ENCODE peak calls at places on chromosomes 12 and 14, in five cellular contexts. One of them, this sample, is unnamed. For H3K9me3, the result is how much of the 10 kb centered on the place peaks cover.

GRCh38 chr14:74697543-74697942 is 15.3 kb downstream of the AREL1 start:
- DNase-seq in hepatocyte: no peak
- DNase-seq in fibroblast of lung: peak
- DNase-seq in A673: no peak
- DNase-seq in neural progenitor cell: no peak
- DNase-seq in this sample: no peak

GRCh38 chr12:94148841-94149780 is 734 bp downstream of the PLXNC1 start:
- DNase-seq in hepatocyte: peak
- DNase-seq in fibroblast of lung: peak
- DNase-seq in A673: no peak
- DNase-seq in neural progenitor cell: peak
- DNase-seq in this sample: no peak

GRCh38 chr12:114684870-114685273 is 897 bp upstream of the TBX3 start:
- DNase-seq in hepatocyte: no peak
- DNase-seq in fibroblast of lung: no peak
- DNase-seq in A673: no peak
- DNase-seq in neural progenitor cell: no peak
- DNase-seq in this sample: no peak

GRCh38 chr14:100858838-100859220 is 32.9 kb downstream of the MEG3 start:
- DNase-seq in hepatocyte: no peak
- DNase-seq in fibroblast of lung: no peak
- DNase-seq in A673: no peak
- DNase-seq in neural progenitor cell: no peak
- DNase-seq in this sample: no peak

GRCh38 chr12:67069451-67070306 is 199.5 kb upstream of the CAND1 start:
- DNase-seq in hepatocyte: peak
- DNase-seq in fibroblast of lung: peak
- DNase-seq in A673: peak
- DNase-seq in neural progenitor cell: peak
- DNase-seq in this sample: no peak

GRCh38 chr14:20690848-20691640 is 2.5 kb downstream of the ANG start:
- DNase-seq in hepatocyte: peak
- DNase-seq in fibroblast of lung: peak
- DNase-seq in A673: peak
- DNase-seq in neural progenitor cell: peak
- DNase-seq in this sample: no peak

GRCh38 chr12:95116773-95117172 is 43.4 kb upstream of the NR2C1 start:
- DNase-seq in hepatocyte: peak
- DNase-seq in fibroblast of lung: no peak
- DNase-seq in A673: no peak
- DNase-seq in neural progenitor cell: no peak
- DNase-seq in this sample: no peak

GRCh38 chr14:95313246-95313645 is 6.5 kb downstream of the CLMN start:
- DNase-seq in hepatocyte: no peak
- DNase-seq in fibroblast of lung: no peak
- DNase-seq in A673: no peak
- DNase-seq in neural progenitor cell: no peak
- DNase-seq in this sample: no peak

GRCh38 chr14:59918824-59919581 is 941 bp upstream of the LRRC9 start:
- DNase-seq in hepatocyte: peak
- DNase-seq in fibroblast of lung: peak
- DNase-seq in A673: peak
- DNase-seq in neural progenitor cell: peak
- DNase-seq in this sample: peak

GRCh38 chr14:99726538-99727095 is 42.5 kb downstream of the CYP46A1 start:
- DNase-seq in hepatocyte: no peak
- DNase-seq in fibroblast of lung: no peak
- DNase-seq in A673: no peak
- DNase-seq in neural progenitor cell: no peak
- DNase-seq in this sample: no peak

GRCh38 chr14:32354716-32355115 is 25.6 kb downstream of the AKAP6 start:
- DNase-seq in hepatocyte: no peak
- DNase-seq in fibroblast of lung: no peak
- DNase-seq in A673: no peak
- DNase-seq in neural progenitor cell: no peak
- DNase-seq in this sample: no peak

GRCh38 chr12:132946507-132946820 is 9.6 kb downstream of the ZNF605 start:
- DNase-seq in hepatocyte: no peak
- DNase-seq in fibroblast of lung: no peak
- DNase-seq in A673: no peak
- DNase-seq in neural progenitor cell: no peak
- DNase-seq in this sample: no peak
- H3K9me3 ChIP-seq in hepatocyte: under half
- H3K9me3 ChIP-seq in fibroblast of lung: under half
- H3K9me3 ChIP-seq in A673: under half
- H3K9me3 ChIP-seq in neural progenitor cell: under half
- H3K9me3 ChIP-seq in this sample: under half

GRCh38 chr14:104816678-104816945 is 15.7 kb downstream of the ZBTB42 start:
- DNase-seq in hepatocyte: no peak
- DNase-seq in fibroblast of lung: no peak
- DNase-seq in A673: no peak
- DNase-seq in neural progenitor cell: no peak
- DNase-seq in this sample: no peak
- TF ChIP-seq EZH2 in hepatocyte: no peak
- TF ChIP-seq EZH2 in fibroblast of lung: no peak
- TF ChIP-seq EZH2 in A673: no peak
- TF ChIP-seq EZH2 in neural progenitor cell: no peak
- TF ChIP-seq EZH2 in this sample: no peak

GRCh38 chr12:83666690-83667089 is 980.0 kb downstream of the TMTC2 start:
- DNase-seq in hepatocyte: no peak
- DNase-seq in fibroblast of lung: no peak
- DNase-seq in A673: no peak
- DNase-seq in neural progenitor cell: no peak
- DNase-seq in this sample: no peak
- H3K9me3 ChIP-seq in hepatocyte: under half
- H3K9me3 ChIP-seq in fibroblast of lung: under half
- H3K9me3 ChIP-seq in A673: under half
- H3K9me3 ChIP-seq in neural progenitor cell: under half
- H3K9me3 ChIP-seq in this sample: under half

GRCh38 chr14:56807586-56808168 is 2.6 kb downstream of the OTX2 start:
- DNase-seq in hepatocyte: no peak
- DNase-seq in fibroblast of lung: no peak
- DNase-seq in A673: peak
- DNase-seq in neural progenitor cell: peak
- DNase-seq in this sample: no peak

GRCh38 chr14:56809262-56810215 is 740 bp downstream of the OTX2 start:
- DNase-seq in hepatocyte: no peak
- DNase-seq in fibroblast of lung: no peak
- DNase-seq in A673: peak
- DNase-seq in neural progenitor cell: peak
- DNase-seq in this sample: no peak

GRCh38 chr14:56810341-56810740 is at the start of gene OTX2:
- DNase-seq in hepatocyte: no peak
- DNase-seq in fibroblast of lung: no peak
- DNase-seq in A673: peak
- DNase-seq in neural progenitor cell: peak
- DNase-seq in this sample: no peak

GRCh38 chr14:56805992-56806737 is 4.1 kb downstream of the OTX2 start:
- DNase-seq in hepatocyte: no peak
- DNase-seq in fibroblast of lung: no peak
- DNase-seq in A673: no peak
- DNase-seq in neural progenitor cell: peak
- DNase-seq in this sample: no peak

GRCh38 chr14:56808314-56809201 is 1.7 kb downstream of the OTX2 start:
- DNase-seq in hepatocyte: peak
- DNase-seq in fibroblast of lung: no peak
- DNase-seq in A673: peak
- DNase-seq in neural progenitor cell: peak
- DNase-seq in this sample: no peak
- TF ChIP-seq EZH2 in hepatocyte: peak
- TF ChIP-seq EZH2 in fibroblast of lung: peak
- TF ChIP-seq EZH2 in A673: no peak
- TF ChIP-seq EZH2 in neural progenitor cell: no peak
- TF ChIP-seq EZH2 in this sample: no peak

GRCh38 chr12:56862264-56862663 is 71.9 kb downstream of the SDR9C7 start:
- DNase-seq in hepatocyte: no peak
- DNase-seq in fibroblast of lung: no peak
- DNase-seq in A673: no peak
- DNase-seq in neural progenitor cell: no peak
- DNase-seq in this sample: no peak

GRCh38 chr12:56866493-56866892 is 67.7 kb downstream of the SDR9C7 start:
- DNase-seq in hepatocyte: no peak
- DNase-seq in fibroblast of lung: no peak
- DNase-seq in A673: no peak
- DNase-seq in neural progenitor cell: no peak
- DNase-seq in this sample: no peak

GRCh38 chr12:56863789-56864188 is 70.4 kb downstream of the SDR9C7 start:
- DNase-seq in hepatocyte: no peak
- DNase-seq in fibroblast of lung: no peak
- DNase-seq in A673: no peak
- DNase-seq in neural progenitor cell: no peak
- DNase-seq in this sample: no peak

GRCh38 chr12:56864318-56864717 is 69.9 kb downstream of the SDR9C7 start:
- DNase-seq in hepatocyte: no peak
- DNase-seq in fibroblast of lung: no peak
- DNase-seq in A673: no peak
- DNase-seq in neural progenitor cell: no peak
- DNase-seq in this sample: no peak

GRCh38 chr12:56867216-56867615 is 67.0 kb downstream of the SDR9C7 start:
- DNase-seq in hepatocyte: no peak
- DNase-seq in fibroblast of lung: no peak
- DNase-seq in A673: no peak
- DNase-seq in neural progenitor cell: no peak
- DNase-seq in this sample: no peak
- H3K9me3 ChIP-seq in hepatocyte: under half
- H3K9me3 ChIP-seq in fibroblast of lung: under half
- H3K9me3 ChIP-seq in A673: under half
- H3K9me3 ChIP-seq in neural progenitor cell: under half
- H3K9me3 ChIP-seq in this sample: under half

GRCh38 chr12:13980548-13981295 is 680 bp downstream of the GRIN2B start:
- DNase-seq in hepatocyte: peak
- DNase-seq in fibroblast of lung: no peak
- DNase-seq in A673: no peak
- DNase-seq in neural progenitor cell: peak
- DNase-seq in this sample: no peak
- TF ChIP-seq EZH2 in hepatocyte: no peak
- TF ChIP-seq EZH2 in fibroblast of lung: peak
- TF ChIP-seq EZH2 in A673: no peak
- TF ChIP-seq EZH2 in neural progenitor cell: peak
- TF ChIP-seq EZH2 in this sample: no peak

GRCh38 chr12:32889073-32889760 is 7.4 kb downstream of the PKP2 start:
- DNase-seq in hepatocyte: no peak
- DNase-seq in fibroblast of lung: peak
- DNase-seq in A673: no peak
- DNase-seq in neural progenitor cell: no peak
- DNase-seq in this sample: no peak
- H3K9me3 ChIP-seq in hepatocyte: under half
- H3K9me3 ChIP-seq in fibroblast of lung: under half
- H3K9me3 ChIP-seq in A673: under half
- H3K9me3 ChIP-seq in neural progenitor cell: under half
- H3K9me3 ChIP-seq in this sample: under half

GRCh38 chr12:77768558-77768957 is 62.1 kb upstream of the NAV3 start:
- DNase-seq in hepatocyte: no peak
- DNase-seq in fibroblast of lung: no peak
- DNase-seq in A673: no peak
- DNase-seq in neural progenitor cell: no peak
- DNase-seq in this sample: no peak
- TF ChIP-seq EZH2 in hepatocyte: no peak
- TF ChIP-seq EZH2 in fibroblast of lung: no peak
- TF ChIP-seq EZH2 in A673: no peak
- TF ChIP-seq EZH2 in neural progenitor cell: no peak
- TF ChIP-seq EZH2 in this sample: no peak

DNA sequence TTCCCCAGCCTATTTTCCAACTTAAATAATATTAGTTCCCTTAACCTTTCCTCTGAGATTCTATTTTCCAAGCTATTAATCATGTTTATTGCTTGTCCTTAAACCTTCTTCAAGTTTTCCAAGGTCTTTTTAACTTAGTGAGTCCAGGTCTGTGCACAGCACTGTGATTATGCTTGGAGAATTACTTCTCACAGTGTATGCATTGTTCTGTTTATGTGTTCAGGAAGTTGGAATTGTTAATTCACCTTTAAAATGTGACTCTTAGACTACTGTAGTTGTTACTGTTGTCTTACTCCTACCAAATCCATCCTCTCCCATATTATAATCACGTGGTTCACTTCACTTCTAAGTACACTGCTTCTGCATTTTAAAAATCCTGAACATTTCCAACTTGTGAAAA is 1039.2 kb upstream of the FOXG1 start:
- DNase-seq in hepatocyte: no peak
- DNase-seq in fibroblast of lung: no peak
- DNase-seq in A673: no peak
- DNase-seq in neural progenitor cell: no peak
- DNase-seq in this sample: no peak
- H3K9me3 ChIP-seq in hepatocyte: under half
- H3K9me3 ChIP-seq in fibroblast of lung: under half
- H3K9me3 ChIP-seq in A673: under half
- H3K9me3 ChIP-seq in neural progenitor cell: under half
- H3K9me3 ChIP-seq in this sample: under half

GRCh38 chr12:53950441-53950781 is 4.3 kb upstream of the HOXC12 start:
- DNase-seq in hepatocyte: no peak
- DNase-seq in fibroblast of lung: no peak
- DNase-seq in A673: no peak
- DNase-seq in neural progenitor cell: no peak
- DNase-seq in this sample: no peak

GRCh38 chr12:53952335-53952694 is 2.4 kb upstream of the HOXC12 start:
- DNase-seq in hepatocyte: no peak
- DNase-seq in fibroblast of lung: no peak
- DNase-seq in A673: no peak
- DNase-seq in neural progenitor cell: peak
- DNase-seq in this sample: no peak

GRCh38 chr12:53951577-53952334 is 2.9 kb upstream of the HOXC12 start:
- DNase-seq in hepatocyte: no peak
- DNase-seq in fibroblast of lung: no peak
- DNase-seq in A673: no peak
- DNase-seq in neural progenitor cell: peak
- DNase-seq in this sample: no peak

GRCh38 chr12:53949631-53950440 is 4.9 kb upstream of the HOXC12 start:
- DNase-seq in hepatocyte: no peak
- DNase-seq in fibroblast of lung: no peak
- DNase-seq in A673: no peak
- DNase-seq in neural progenitor cell: no peak
- DNase-seq in this sample: no peak

DNA sequence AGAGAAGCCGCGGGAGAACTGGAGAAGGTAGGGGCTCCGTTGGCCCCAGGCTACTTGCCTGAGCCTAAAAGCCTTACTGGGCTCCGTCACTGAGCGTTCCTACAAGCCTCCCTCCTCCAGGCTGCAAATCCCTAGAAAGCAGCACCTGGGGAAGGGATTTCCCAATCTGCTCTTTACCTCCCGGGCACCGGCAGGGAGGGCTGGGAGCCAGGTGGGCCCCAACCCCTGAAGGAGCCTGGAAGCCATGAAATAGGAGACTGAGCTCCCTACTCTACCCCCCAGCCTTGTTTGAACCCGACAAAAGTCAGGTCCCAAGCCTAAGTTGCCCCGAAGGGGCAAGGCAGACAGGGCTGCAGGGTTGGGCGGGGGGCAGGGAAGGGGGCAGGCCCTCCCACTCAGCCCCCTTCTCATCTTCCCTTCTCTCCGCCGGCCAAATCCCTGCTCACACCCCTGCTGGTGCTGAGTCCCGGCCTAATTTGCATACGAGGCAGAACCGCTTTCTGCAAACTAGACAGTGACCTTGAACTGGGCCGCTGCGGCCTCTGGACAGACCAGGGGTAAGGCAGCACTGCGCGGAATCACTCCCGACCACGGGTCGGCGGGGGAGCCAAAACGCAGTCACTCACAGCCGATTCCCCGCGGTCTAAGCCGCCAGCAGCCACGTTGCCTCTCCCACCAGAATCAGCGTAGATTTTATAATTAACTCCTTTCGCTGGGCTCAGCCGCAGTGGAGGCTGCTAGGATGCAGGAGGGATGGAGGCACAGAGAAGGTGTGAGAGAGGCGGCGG is 3.7 kb upstream of the HOXC12 start:
- DNase-seq in hepatocyte: no peak
- DNase-seq in fibroblast of lung: no peak
- DNase-seq in A673: no peak
- DNase-seq in neural progenitor cell: no peak
- DNase-seq in this sample: no peak
- TF ChIP-seq EZH2 in hepatocyte: no peak
- TF ChIP-seq EZH2 in fibroblast of lung: no peak
- TF ChIP-seq EZH2 in A673: no peak
- TF ChIP-seq EZH2 in neural progenitor cell: peak
- TF ChIP-seq EZH2 in this sample: no peak

This sample was measured in SK-N-MC.